ENCODE peak calls at places on chromosomes 5 and 9, in nine cellular contexts. Y is right lobe of liver; M is ovary; S is CD8-positive, alpha-beta T cell; A is GM20000; O is endothelial cell; D is mucosa of descending colon; V is lower leg skin; E is spleen. H is an unnamed sample.

GRCh38 chr9:136235709-136236455 is 9.7 kb downstream of the QSOX2 start:
- DNase-seq in M (no peak), V (no peak), S (no peak), Y (no peak), A (no peak), D (no peak), O (no peak), E (no peak), H (no peak)

GRCh38 chr9:78218890-78219289 is 17.0 kb upstream of the CEP78 start:
- DNase-seq in O (no peak), Y (no peak), V (no peak), S (no peak), M (no peak), A (no peak), E (no peak), D (no peak), H (no peak)

GRCh38 chr5:180860273-180860886 is 696 bp downstream of the ZFP62 start:
- DNase-seq in A (peak), Y (no peak), S (peak), O (peak), V (peak), M (peak), E (peak), D (peak), H (peak)

GRCh38 chr5:73938280-73938937 is 312.4 kb downstream of the ARHGEF28 start:
- DNase-seq in V (no peak), S (no peak), A (no peak), O (no peak), D (no peak), Y (no peak), M (no peak), E (no peak), H (no peak)

GRCh38 chr9:122394265-122395242 is 23.7 kb downstream of the PTGS1 start:
- DNase-seq in D (no peak), M (no peak), Y (no peak), O (no peak), E (no peak), A (no peak), V (peak), S (no peak), H (no peak)

GRCh38 chr9:73200694-73201432 is 49.2 kb downstream of the ANXA1 start:
- DNase-seq in M (no peak), S (no peak), E (no peak), O (no peak), V (no peak), A (peak), Y (no peak), D (no peak), H (no peak)

GRCh38 chr5:135501965-135502364 is 33.8 kb downstream of the NEUROG1 start:
- DNase-seq in E (no peak), O (no peak), V (no peak), M (no peak), D (no peak), Y (no peak), A (no peak), S (no peak), H (no peak)

GRCh38 chr9:121284733-121285451 is 16.9 kb downstream of the GSN start:
- DNase-seq in D (no peak), V (peak), A (no peak), M (no peak), Y (peak), S (no peak), E (no peak), O (no peak), H (no peak)

GRCh38 chr9:92644278-92644677 is 25.7 kb downstream of the IPPK start:
- DNase-seq in E (no peak), Y (no peak), M (no peak), S (no peak), A (no peak), D (no peak), V (no peak), O (no peak), H (no peak)

GRCh38 chr9:71498691-71499090 is 269.6 kb downstream of the CEMIP2 start:
- DNase-seq in Y (no peak), M (no peak), S (no peak), E (no peak), V (no peak), O (no peak), D (no peak), A (no peak), H (no peak)

GRCh38 chr9:128712451-128713410 is 10.4 kb downstream of the PKN3 start:
- DNase-seq in V (no peak), E (peak), O (no peak), A (no peak), M (no peak), Y (peak), S (no peak), D (peak), H (no peak)

GRCh38 chr5:150428106-150428876 is 15.6 kb upstream of the CD74 start:
- DNase-seq in V (no peak), S (no peak), O (no peak), E (peak), Y (peak), D (peak), A (no peak), M (no peak), H (no peak)

GRCh38 chr9:3023449-3023848 is 179.6 kb upstream of the PUM3 start:
- DNase-seq in E (no peak), D (no peak), M (no peak), V (no peak), Y (no peak), A (no peak), S (no peak), O (no peak), H (no peak)

GRCh38 chr5:53059281-53059680 is 50.3 kb downstream of the MOCS2 start:
- DNase-seq in O (no peak), D (no peak), S (no peak), A (no peak), Y (no peak), M (no peak), E (no peak), V (no peak), H (no peak)

GRCh38 chr5:100706796-100707195 is 171.6 kb downstream of the FAM174A start:
- DNase-seq in Y (no peak), S (no peak), E (no peak), D (no peak), O (no peak), V (no peak), M (no peak), A (no peak), H (no peak)

GRCh38 chr5:146731909-146732659 is 146.5 kb downstream of the PPP2R2B start:
- DNase-seq in E (no peak), D (no peak), M (no peak), Y (no peak), V (no peak), A (no peak), O (no peak), S (no peak), H (no peak)

GRCh38 chr5:154446183-154447073 is 631 bp downstream of the SAP30L start:
- DNase-seq in V (no peak), E (peak), A (peak), Y (peak), D (peak), O (peak), M (peak), S (peak), H (peak)

GRCh38 chr5:124238350-124238749 is 508.1 kb downstream of the ZNF608 start:
- DNase-seq in A (no peak), O (no peak), M (no peak), Y (no peak), V (no peak), E (no peak), D (no peak), S (no peak), H (no peak)

GRCh38 chr9:130129425-130130061 is 42.7 kb upstream of the NCS1 start:
- DNase-seq in A (no peak), Y (no peak), D (no peak), E (no peak), S (peak), M (no peak), V (no peak), O (no peak), H (peak)

GRCh38 chr5:1524799-1525623 is 1.3 kb upstream of the LPCAT1 start:
- DNase-seq in S (peak), Y (peak), A (no peak), E (peak), O (no peak), M (peak), V (no peak), D (peak), H (peak)

GRCh38 chr9:135925496-135926133 is 18.3 kb upstream of the CAMSAP1 start:
- DNase-seq in Y (no peak), V (no peak), D (peak), O (no peak), M (no peak), S (no peak), A (peak), E (no peak), H (no peak)

GRCh38 chr9:87119328-87119881 is 172.1 kb upstream of the GAS1 start:
- DNase-seq in Y (peak), S (no peak), A (no peak), E (no peak), M (no peak), O (no peak), D (no peak), V (no peak), H (no peak)

GRCh38 chr9:19085295-19085694 is 17.4 kb downstream of the HAUS6 start:
- DNase-seq in Y (no peak), D (no peak), A (peak), O (no peak), V (no peak), E (no peak), M (no peak), S (no peak), H (no peak)

GRCh38 chr5:151199581-151200185 is 24.2 kb downstream of the CCDC69 start:
- DNase-seq in O (no peak), Y (peak), E (no peak), V (no peak), A (no peak), S (no peak), M (no peak), D (no peak), H (no peak)

GRCh38 chr5:51990661-51991180 is 607.5 kb downstream of the ISL1 start:
- DNase-seq in V (no peak), A (no peak), M (no peak), D (no peak), Y (no peak), E (no peak), S (no peak), O (no peak), H (no peak)

GRCh38 chr9:113695901-113696300 is 180.2 kb upstream of the ZNF618 start:
- DNase-seq in M (no peak), O (no peak), D (no peak), S (no peak), Y (no peak), E (no peak), V (no peak), A (no peak), H (no peak)

GRCh38 chr9:89425024-89425805 is 72.7 kb downstream of the SEMA4D start:
- DNase-seq in A (no peak), O (no peak), M (no peak), V (no peak), E (peak), Y (no peak), S (no peak), D (peak), H (no peak)

GRCh38 chr9:120183615-120184014 is 396.4 kb downstream of the CDK5RAP2 start:
- DNase-seq in S (no peak), Y (no peak), V (no peak), O (no peak), D (no peak), E (no peak), A (no peak), M (no peak), H (no peak)

GRCh38 chr9:88733651-88734470 is 198.9 kb downstream of the NXNL2 start:
- DNase-seq in D (no peak), S (no peak), O (no peak), Y (no peak), A (no peak), V (no peak), M (no peak), E (no peak), H (no peak)

GRCh38 chr9:115367780-115368179 is 249.8 kb upstream of the TNC start:
- DNase-seq in A (no peak), E (no peak), Y (no peak), D (no peak), S (no peak), V (no peak), M (no peak), O (no peak), H (no peak)

GRCh38 chr5:142384014-142384413 is 59.2 kb upstream of the SPRY4 start:
- DNase-seq in S (no peak), A (no peak), M (no peak), E (no peak), O (no peak), D (no peak), V (no peak), Y (no peak), H (no peak)

GRCh38 chr9:125428060-125428481 is 166.4 kb downstream of the GAPVD1 start:
- DNase-seq in S (no peak), M (no peak), A (peak), V (no peak), D (no peak), Y (peak), E (no peak), O (no peak), H (no peak)

GRCh38 chr5:180127682-180128670 is 56.4 kb upstream of the RNF130 start:
- DNase-seq in Y (no peak), E (peak), A (peak), O (peak), S (no peak), D (peak), M (no peak), V (peak), H (peak)

GRCh38 chr5:65624570-65625555 is at the start of the genes SHLD3 and TRAPPC13:
- DNase-seq in D (peak), E (peak), V (peak), O (peak), S (peak), M (peak), Y (peak), A (peak), H (peak)
- TF ChIP-seq CTCF in D (no peak), E (no peak), V (no peak), O (no peak), S (no peak), M (no peak), Y (no peak), A (no peak), H (peak)

GRCh38 chr5:55226934-55227737 is at the start of gene MCIDAS:
- DNase-seq in V (no peak), D (peak), O (peak), M (no peak), S (peak), E (peak), Y (peak), A (peak), H (no peak)

GRCh38 chr5:55223988-55224240 is 3.2 kb downstream of the MCIDAS start:
- DNase-seq in O (no peak), Y (no peak), D (no peak), E (no peak), V (no peak), M (no peak), A (no peak), S (no peak), H (no peak)

GRCh38 chr5:55225346-55225745 is 1.8 kb downstream of the MCIDAS start:
- DNase-seq in M (no peak), Y (no peak), E (no peak), V (no peak), D (no peak), O (no peak), S (no peak), A (peak), H (no peak)

GRCh38 chr5:55227738-55228430 is 769 bp upstream of the MCIDAS start:
- DNase-seq in V (no peak), Y (no peak), E (no peak), M (no peak), D (no peak), O (no peak), S (no peak), A (peak), H (no peak)

GRCh38 chr5:55226027-55226933 is 835 bp downstream of the MCIDAS start:
- DNase-seq in E (peak), M (peak), A (peak), S (peak), O (peak), D (peak), Y (no peak), V (no peak), H (no peak)
- TF ChIP-seq CTCF in E (peak), M (no peak), A (peak), S (no peak), O (peak), D (no peak), Y (peak), V (no peak), H (no peak)

DNA sequence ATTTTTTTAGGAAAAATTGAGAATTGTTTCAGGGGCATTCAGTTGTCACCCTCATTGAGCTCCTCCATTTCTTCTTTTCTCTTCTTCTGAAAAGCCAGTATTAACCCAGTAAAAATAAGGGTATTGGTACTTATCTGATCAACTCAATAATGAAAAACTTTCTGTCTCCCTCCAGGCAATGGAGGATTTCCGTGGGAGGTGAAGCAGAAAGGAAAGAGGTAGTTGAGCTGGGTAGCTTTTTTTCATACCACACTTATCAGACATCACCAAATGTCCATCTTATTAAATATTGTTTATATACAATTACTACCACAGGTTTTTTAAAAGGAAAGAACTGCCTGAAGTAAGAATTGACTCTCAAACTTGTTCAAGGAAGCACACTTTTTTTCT is 731.1 kb upstream of the ZNF608 start:
- DNase-seq in S (no peak), A (no peak), M (no peak), D (no peak), E (no peak), O (no peak), Y (no peak), V (no peak), H (no peak)
- TF ChIP-seq CTCF in S (no peak), A (no peak), M (no peak), D (no peak), E (no peak), O (no peak), Y (no peak), V (no peak), H (no peak)

GRCh38 chr5:157743163-157744054 is at the start of gene LSM11:
- DNase-seq in D (peak), O (peak), Y (peak), V (peak), E (peak), M (peak), S (peak), A (peak), H (peak)
- TF ChIP-seq CTCF in D (peak), O (peak), Y (peak), V (no peak), E (peak), M (peak), S (peak), A (peak), H (peak)

GRCh38 chr9:126985870-126986498 is 71.4 kb downstream of the RALGPS1 start:
- DNase-seq in D (peak), O (no peak), M (no peak), E (peak), S (peak), Y (no peak), V (peak), A (peak), H (peak)
- TF ChIP-seq CTCF in D (no peak), O (no peak), M (no peak), E (no peak), S (no peak), Y (no peak), V (no peak), A (no peak), H (no peak)

GRCh38 chr9:23790341-23791260 is 35.4 kb downstream of the ELAVL2 start:
- DNase-seq in Y (no peak), S (no peak), E (no peak), A (no peak), V (no peak), M (no peak), D (no peak), O (no peak), H (no peak)

GRCh38 chr9:23784962-23785361 is 41.1 kb downstream of the ELAVL2 start:
- DNase-seq in O (no peak), D (no peak), E (no peak), M (no peak), V (no peak), Y (no peak), A (no peak), S (no peak), H (no peak)

GRCh38 chr9:23789529-23790254 is 36.3 kb downstream of the ELAVL2 start:
- DNase-seq in O (no peak), A (no peak), M (no peak), D (no peak), V (no peak), S (no peak), Y (no peak), E (no peak), H (no peak)
- TF ChIP-seq CTCF in O (no peak), A (no peak), M (no peak), D (no peak), V (no peak), S (no peak), Y (no peak), E (no peak), H (no peak)

GRCh38 chr9:110638381-110638954 is 30.1 kb upstream of the MUSK start:
- DNase-seq in Y (no peak), S (no peak), V (no peak), E (no peak), M (no peak), A (no peak), D (no peak), O (no peak), H (no peak)
- TF ChIP-seq CTCF in Y (peak), S (no peak), V (no peak), E (no peak), M (peak), A (no peak), D (no peak), O (no peak), H (no peak)

GRCh38 chr5:127515693-127516440 is 1.6 kb upstream of the PRRC1 start:
- DNase-seq in E (no peak), M (no peak), D (no peak), S (no peak), O (no peak), V (no peak), A (no peak), Y (no peak), H (no peak)

GRCh38 chr5:127519527-127519926 is 2.1 kb downstream of the PRRC1 start:
- DNase-seq in Y (no peak), O (no peak), E (no peak), A (no peak), S (no peak), M (no peak), D (no peak), V (no peak), H (no peak)

GRCh38 chr5:127517110-127517479 is 345 bp upstream of the PRRC1 start:
- DNase-seq in S (peak), Y (no peak), E (no peak), M (no peak), V (peak), D (no peak), O (no peak), A (no peak), H (no peak)

GRCh38 chr5:127517480-127518318 is at the start of gene PRRC1:
- DNase-seq in Y (peak), O (peak), V (peak), M (peak), D (peak), A (peak), E (peak), S (peak), H (peak)

DNA sequence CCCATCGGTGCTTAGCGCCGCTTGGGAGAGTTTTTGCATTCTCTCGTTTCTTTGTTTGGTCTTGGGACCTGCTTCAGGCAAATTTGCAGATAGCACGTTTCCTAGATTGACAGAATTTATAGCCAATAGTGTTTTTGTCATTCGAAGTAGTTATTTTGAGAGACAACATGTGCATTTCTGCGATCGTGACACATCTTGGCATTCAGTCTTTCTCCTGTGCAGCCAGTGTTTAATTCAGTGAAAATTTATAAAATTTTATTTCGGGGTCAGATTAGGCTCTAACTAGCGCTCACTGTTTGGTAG is 830 bp downstream of the PRRC1 start:
- DNase-seq in M (no peak), Y (no peak), V (no peak), D (no peak), A (peak), E (no peak), S (no peak), O (no peak), H (no peak)
- TF ChIP-seq CTCF in M (no peak), Y (no peak), V (no peak), D (no peak), A (no peak), E (no peak), S (no peak), O (no peak), H (no peak)

GRCh38 chr9:95129651-95130291 is 187.7 kb downstream of the FANCC start:
- DNase-seq in M (no peak), S (no peak), O (no peak), E (no peak), V (no peak), D (no peak), Y (no peak), A (no peak), H (no peak)
- TF ChIP-seq CTCF in M (no peak), S (no peak), O (no peak), E (no peak), V (no peak), D (no peak), Y (no peak), A (no peak), H (no peak)

DNA sequence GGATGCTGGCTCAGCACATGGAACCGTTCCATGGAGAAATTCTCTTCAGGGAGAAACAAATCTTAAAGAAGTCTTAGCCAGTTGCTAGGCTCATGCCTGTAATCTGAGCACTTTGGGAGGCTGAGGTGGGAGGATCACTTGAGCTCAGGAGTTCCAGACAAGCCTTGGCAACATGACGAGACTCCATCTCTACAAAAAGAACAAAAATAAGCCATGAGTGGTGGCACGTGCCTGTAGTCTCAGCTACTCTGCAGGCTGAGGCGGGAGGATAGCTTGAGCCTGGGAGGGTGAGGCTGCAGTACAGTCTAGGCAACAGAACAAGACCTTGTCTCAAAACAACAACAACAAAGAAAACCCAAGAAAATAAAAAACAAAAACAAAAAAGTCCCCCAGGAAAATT is 8.2 kb downstream of the HSPB3 start:
- DNase-seq in D (no peak), E (no peak), S (no peak), V (no peak), O (no peak), A (no peak), Y (no peak), M (no peak), H (no peak)
- TF ChIP-seq CTCF in D (no peak), E (no peak), S (no peak), V (no peak), O (no peak), A (no peak), Y (no peak), M (no peak), H (no peak)